ENCODE peak calls at places on chromosomes 7 and 10, in nine cellular contexts. A, D, O, K, U, X, C, G and T are unnamed samples.

GRCh38 chr7:47714669-47715607 is 133.0 kb upstream of the TNS3 start:
- DNase-seq in A (no peak), D (no peak), O (peak), K (no peak), U (peak), X (no peak), C (no peak), G (no peak), T (peak)

GRCh38 chr10:17780727-17781126 is 28.4 kb upstream of the MRC1 start:
- DNase-seq in A (no peak), D (no peak), O (no peak), K (no peak), U (no peak), X (no peak), C (no peak), G (no peak), T (no peak)

GRCh38 chr10:18060217-18060616 is 80.0 kb upstream of the CACNB2 start:
- DNase-seq in A (no peak), D (peak), O (no peak), K (peak), U (no peak), X (no peak), C (no peak), G (peak), T (no peak)

GRCh38 chr10:24680647-24681475 is 42.8 kb downstream of the ARHGAP21 start:
- DNase-seq in A (no peak), D (peak), O (no peak), K (no peak), U (no peak), X (peak), C (no peak), G (peak), T (no peak)

GRCh38 chr10:98351831-98352402 is 63.1 kb downstream of the PYROXD2 start:
- DNase-seq in A (no peak), D (peak), O (no peak), K (no peak), U (no peak), X (no peak), C (peak), G (no peak), T (no peak)

GRCh38 chr7:17075601-17076000 is 193.8 kb upstream of the AGR3 start:
- DNase-seq in A (no peak), D (no peak), O (no peak), K (no peak), U (no peak), X (peak), C (no peak), G (no peak), T (no peak)

GRCh38 chr10:58326967-58327381 is 7.8 kb upstream of the UBE2D1 start:
- DNase-seq in A (peak), D (peak), O (no peak), K (peak), U (no peak), X (peak), C (peak), G (peak), T (no peak)

GRCh38 chr7:21967500-21968099 is 21.9 kb upstream of the CDCA7L start:
- DNase-seq in A (peak), D (no peak), O (peak), K (no peak), U (peak), X (peak), C (no peak), G (peak), T (no peak)

GRCh38 chr10:2831509-2831908 is 235.8 kb upstream of the PFKP start:
- DNase-seq in A (no peak), D (no peak), O (no peak), K (no peak), U (no peak), X (no peak), C (no peak), G (no peak), T (no peak)

GRCh38 chr10:117004627-117005453 is at the start of gene SHTN1:
- DNase-seq in A (peak), D (peak), O (no peak), K (peak), U (no peak), X (peak), C (peak), G (peak), T (no peak)

GRCh38 chr7:92797693-92798092 is 38.7 kb downstream of the CDK6 start:
- DNase-seq in A (no peak), D (peak), O (no peak), K (no peak), U (no peak), X (peak), C (no peak), G (peak), T (no peak)

GRCh38 chr7:5425507-5426225 is 2.0 kb upstream of the TNRC18 start:
- DNase-seq in A (peak), D (peak), O (no peak), K (peak), U (no peak), X (peak), C (peak), G (peak), T (no peak)

GRCh38 chr10:28669227-28670173 is 7.8 kb upstream of the BAMBI start:
- DNase-seq in A (no peak), D (no peak), O (no peak), K (no peak), U (no peak), X (no peak), C (no peak), G (no peak), T (no peak)

GRCh38 chr10:6988654-6989053 is 408.6 kb upstream of the PRKCQ start:
- DNase-seq in A (no peak), D (no peak), O (no peak), K (no peak), U (no peak), X (no peak), C (no peak), G (no peak), T (no peak)

GRCh38 chr10:30420266-30420665 is 13.7 kb upstream of the MAP3K8 start:
- DNase-seq in A (no peak), D (no peak), O (no peak), K (no peak), U (no peak), X (no peak), C (no peak), G (no peak), T (no peak)

GRCh38 chr7:99559276-99559915 is 954 bp downstream of the ZNF655 start:
- DNase-seq in A (no peak), D (peak), O (no peak), K (no peak), U (no peak), X (no peak), C (no peak), G (peak), T (no peak)

GRCh38 chr10:129929343-129930297 is 34.5 kb downstream of the EBF3 start:
- DNase-seq in A (no peak), D (no peak), O (no peak), K (peak), U (no peak), X (no peak), C (no peak), G (no peak), T (no peak)

GRCh38 chr7:143245123-143245522 is 18.1 kb upstream of the GSTK1 start:
- DNase-seq in A (no peak), D (peak), O (no peak), K (no peak), U (no peak), X (peak), C (no peak), G (peak), T (no peak)

GRCh38 chr10:103232772-103233488 is 12.8 kb upstream of the RPEL1 start:
- DNase-seq in A (peak), D (peak), O (peak), K (no peak), U (no peak), X (peak), C (no peak), G (peak), T (no peak)

GRCh38 chr10:106819490-106819889 is 345.0 kb downstream of the SORCS1 start:
- DNase-seq in A (no peak), D (no peak), O (no peak), K (no peak), U (no peak), X (no peak), C (no peak), G (no peak), T (no peak)

GRCh38 chr10:69335063-69335587 is 56.8 kb downstream of the HK1 start:
- DNase-seq in A (no peak), D (peak), O (no peak), K (peak), U (peak), X (peak), C (peak), G (peak), T (no peak)

GRCh38 chr10:129932996-129933395 is 31.1 kb downstream of the EBF3 start:
- DNase-seq in A (no peak), D (no peak), O (no peak), K (peak), U (no peak), X (no peak), C (no peak), G (no peak), T (no peak)

GRCh38 chr10:97849491-97850402 is at the start of gene GOLGA7B:
- DNase-seq in A (no peak), D (peak), O (peak), K (peak), U (peak), X (peak), C (no peak), G (no peak), T (no peak)

GRCh38 chr10:70493660-70494234 is 15.2 kb downstream of the PALD1 start:
- DNase-seq in A (no peak), D (no peak), O (peak), K (no peak), U (peak), X (no peak), C (no peak), G (no peak), T (peak)

GRCh38 chr10:56359837-56360236 is 1.2 kb downstream of the ZWINT start:
- DNase-seq in A (no peak), D (no peak), O (peak), K (no peak), U (no peak), X (no peak), C (no peak), G (no peak), T (no peak)
- H3K4me3 ChIP-seq in A (peak), D (no peak), O (peak), K (no peak), U (no peak), X (no peak), C (no peak), G (peak), T (peak)

GRCh38 chr7:29115130-29115529 is 31.2 kb downstream of the CPVL start:
- DNase-seq in A (no peak), D (no peak), O (no peak), K (no peak), U (no peak), X (no peak), C (no peak), G (no peak), T (no peak)

GRCh38 chr7:29116361-29116760 is 30.0 kb downstream of the CPVL start:
- DNase-seq in A (no peak), D (no peak), O (no peak), K (no peak), U (no peak), X (no peak), C (no peak), G (no peak), T (no peak)

GRCh38 chr7:29112721-29113120 is 33.6 kb downstream of the CPVL start:
- DNase-seq in A (no peak), D (no peak), O (no peak), K (no peak), U (no peak), X (no peak), C (no peak), G (no peak), T (no peak)

GRCh38 chr7:29115753-29116152 is 30.6 kb downstream of the CPVL start:
- DNase-seq in A (no peak), D (no peak), O (no peak), K (no peak), U (no peak), X (no peak), C (no peak), G (no peak), T (no peak)

GRCh38 chr7:29113384-29114102 is 32.8 kb downstream of the CPVL start:
- DNase-seq in A (peak), D (peak), O (peak), K (no peak), U (no peak), X (peak), C (no peak), G (peak), T (no peak)
- TF ChIP-seq CTCF in A (peak), D (peak), O (peak), K (no peak), U (no peak), X (peak), C (no peak), G (peak), T (peak)

DNA sequence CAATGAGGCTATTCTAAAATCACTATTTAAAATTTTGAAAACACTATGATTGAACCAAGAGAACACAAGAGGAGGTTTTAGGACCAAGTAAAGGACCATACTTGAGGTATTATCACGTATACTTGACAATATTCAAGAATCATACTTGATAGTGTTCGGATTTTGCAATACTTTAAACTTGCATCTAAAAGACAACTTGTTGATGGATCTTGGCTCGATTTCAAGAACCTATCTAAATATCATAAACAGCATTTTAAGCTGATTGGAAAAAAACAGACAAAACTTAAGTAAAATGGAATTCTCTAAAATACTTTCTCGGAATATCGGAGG is 1.3 kb downstream of the NAMPT start:
- DNase-seq in A (no peak), D (peak), O (no peak), K (no peak), U (no peak), X (no peak), C (no peak), G (no peak), T (no peak)
- H3K4me3 ChIP-seq in A (peak), D (peak), O (peak), K (peak), U (peak), X (peak), C (peak), G (peak), T (peak)

DNA sequence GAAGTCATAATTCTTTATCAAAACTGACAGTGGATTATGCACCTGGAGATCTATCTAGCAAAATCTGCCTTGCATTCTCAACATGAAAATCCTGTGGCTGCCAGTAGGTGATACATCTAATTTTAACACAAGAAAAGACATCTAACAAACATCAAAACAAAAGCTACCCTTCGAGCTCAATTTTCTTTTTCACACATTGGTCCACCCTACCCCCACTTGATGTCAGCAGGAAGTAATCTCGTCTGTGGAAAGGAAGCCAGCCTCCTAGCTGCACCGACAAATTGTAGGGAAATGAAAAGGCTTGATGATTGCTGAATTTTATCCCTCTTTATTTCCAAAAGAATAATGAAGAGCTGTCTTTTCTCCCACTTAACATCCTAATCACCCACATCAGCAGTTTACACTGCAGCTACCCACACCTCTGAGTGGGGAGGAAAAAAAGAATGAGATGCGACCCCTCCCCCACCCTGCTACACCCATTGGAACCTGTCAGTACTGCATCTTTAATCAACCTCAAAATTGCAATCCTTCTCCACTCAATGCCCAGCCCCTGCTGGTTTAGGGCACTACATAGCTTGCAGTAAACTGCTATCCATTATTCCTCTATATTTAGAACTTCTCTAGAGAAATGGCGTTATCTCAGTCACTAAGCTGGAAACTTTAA is 10.6 kb upstream of the CPVL start:
- DNase-seq in A (no peak), D (no peak), O (no peak), K (no peak), U (no peak), X (no peak), C (no peak), G (no peak), T (no peak)
- TF ChIP-seq CTCF in A (no peak), D (no peak), O (no peak), K (no peak), U (no peak), X (no peak), C (no peak), G (no peak), T (no peak)

DNA sequence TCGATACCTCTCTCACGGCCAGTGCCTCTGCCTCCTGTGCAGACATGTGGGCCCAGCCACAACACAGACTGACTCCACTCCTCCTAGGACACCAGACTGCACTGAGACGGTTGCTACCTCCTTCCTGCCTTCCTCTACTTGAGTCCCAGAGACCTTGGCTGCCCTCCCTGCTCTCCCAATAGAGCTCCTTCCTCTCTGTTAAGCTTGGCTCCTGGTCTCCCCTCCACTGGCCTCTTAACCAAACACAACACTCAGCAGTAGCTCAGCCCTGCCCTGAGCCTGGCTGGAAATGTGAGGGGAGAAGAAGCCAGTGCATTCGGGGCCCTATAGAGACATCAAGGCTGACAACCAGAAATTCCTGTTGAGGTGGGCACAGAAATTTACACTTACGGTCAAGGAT is 102.0 kb downstream of the HTR5A start:
- DNase-seq in A (no peak), D (no peak), O (no peak), K (no peak), U (no peak), X (no peak), C (no peak), G (no peak), T (no peak)
- H3K4me3 ChIP-seq in A (no peak), D (no peak), O (no peak), K (no peak), U (no peak), X (no peak), C (no peak), G (no peak), T (no peak)

GRCh38 chr10:52653221-52653501 is 119.4 kb downstream of the MBL2 start:
- DNase-seq in A (no peak), D (no peak), O (no peak), K (no peak), U (no peak), X (no peak), C (no peak), G (no peak), T (no peak)

GRCh38 chr10:52654201-52654600 is 118.4 kb downstream of the MBL2 start:
- DNase-seq in A (no peak), D (no peak), O (no peak), K (no peak), U (no peak), X (no peak), C (no peak), G (no peak), T (no peak)

GRCh38 chr10:52650873-52651272 is 121.7 kb downstream of the MBL2 start:
- DNase-seq in A (no peak), D (no peak), O (no peak), K (no peak), U (no peak), X (no peak), C (no peak), G (no peak), T (no peak)

GRCh38 chr10:52652431-52653220 is 120.0 kb downstream of the MBL2 start:
- DNase-seq in A (no peak), D (no peak), O (no peak), K (no peak), U (no peak), X (no peak), C (no peak), G (no peak), T (no peak)

GRCh38 chr10:52653510-52653909 is 119.1 kb downstream of the MBL2 start:
- DNase-seq in A (no peak), D (no peak), O (no peak), K (no peak), U (no peak), X (no peak), C (no peak), G (no peak), T (no peak)
- TF ChIP-seq CTCF in A (no peak), D (no peak), O (no peak), K (no peak), U (no peak), X (no peak), C (peak), G (no peak), T (no peak)